ENCODE peak calls at places on chromosomes 1 and 21, in ten cellular contexts. Z, Y, T, I, N, A, U, R, K and S are unnamed samples.

GRCh38 chr1:41483960-41484844 is at the start of gene EDN2:
- DNase-seq in Z (peak; percentile 85), Y (no peak), T (no peak), I (no peak), N (peak; percentile 51), A (no peak), U (peak; percentile 94), R (peak; percentile 85), K (no peak), S (peak; percentile 92)

GRCh38 chr1:118912574-118912973 is 75.6 kb downstream of the TBX15 start:
- DNase-seq in Z (no peak), Y (no peak), T (no peak), I (no peak), N (no peak), A (no peak), U (no peak), R (no peak), K (no peak), S (no peak)

GRCh38 chr1:181647314-181648035 is 164.2 kb downstream of the CACNA1E start:
- DNase-seq in Z (no peak), Y (no peak), T (no peak), I (no peak), N (peak; percentile 56), A (no peak), U (peak; percentile 14), R (no peak), K (no peak), S (no peak)

GRCh38 chr1:33616780-33617179 is 144.3 kb downstream of the ZSCAN20 start:
- DNase-seq in Z (no peak), Y (no peak), T (no peak), I (no peak), N (no peak), A (no peak), U (no peak), R (no peak), K (no peak), S (no peak)

GRCh38 chr1:245258271-245258920 is 103.6 kb downstream of the KIF26B start:
- DNase-seq in Z (peak; percentile 77), Y (no peak), T (no peak), I (peak; percentile 21), N (peak; percentile 82), A (no peak), U (peak; percentile 49), R (peak; percentile 71), K (no peak), S (peak; percentile 36)

GRCh38 chr1:1272341-1273151 is 1.1 kb downstream of the UBE2J2 start:
- DNase-seq in Z (peak; percentile 58), Y (no peak), T (no peak), I (no peak), N (peak; percentile 34), A (no peak), U (peak; percentile 97), R (peak; percentile 15), K (no peak), S (peak; percentile 32)

GRCh38 chr1:235127203-235127602 is 1.4 kb downstream of the TOMM20 start:
- DNase-seq in Z (no peak), Y (no peak), T (no peak), I (peak; percentile 15), N (peak; percentile 19), A (no peak), U (peak; percentile 39), R (no peak), K (no peak), S (no peak)

GRCh38 chr1:167728818-167729410 is 7.1 kb downstream of the MPZL1 start:
- DNase-seq in Z (no peak), Y (no peak), T (no peak), I (peak; percentile 70), N (no peak), A (no peak), U (no peak), R (no peak), K (no peak), S (no peak)

GRCh38 chr1:235954306-235955283 is 87.9 kb upstream of the LYST start:
- DNase-seq in Z (peak; percentile 41), Y (no peak), T (no peak), I (no peak), N (peak; percentile 29), A (no peak), U (peak; percentile 93), R (no peak), K (no peak), S (no peak)

GRCh38 chr1:226568975-226569741 is 20.6 kb downstream of the STUM start:
- DNase-seq in Z (no peak), Y (no peak), T (no peak), I (no peak), N (no peak), A (no peak), U (no peak), R (no peak), K (no peak), S (no peak)

GRCh38 chr21:46605759-46606426 is 1.0 kb upstream of the S100B start:
- DNase-seq in Z (peak; percentile 65), Y (no peak), T (no peak), I (no peak), N (no peak), A (no peak), U (no peak), R (no peak), K (no peak), S (no peak)

GRCh38 chr1:51671527-51672325 is 54.8 kb downstream of the OSBPL9 start:
- DNase-seq in Z (no peak), Y (no peak), T (no peak), I (peak; percentile 92), N (peak; percentile 31), A (peak; percentile 24), U (no peak), R (no peak), K (no peak), S (no peak)

GRCh38 chr1:116764466-116764896 is 10.3 kb downstream of the CD2 start:
- DNase-seq in Z (no peak), Y (no peak), T (no peak), I (no peak), N (no peak), A (no peak), U (no peak), R (no peak), K (no peak), S (no peak)

GRCh38 chr1:117189109-117189437 is 21.7 kb downstream of the VTCN1 start:
- DNase-seq in Z (no peak), Y (no peak), T (no peak), I (no peak), N (peak; percentile 54), A (no peak), U (no peak), R (no peak), K (no peak), S (no peak)